ENCODE peak calls at places on chromosomes 16 and 17, in nine cellular contexts. K, F, W, L, Q, A, C, V and M are unnamed samples.

GRCh38 chr17:11366451-11366850 is 125.4 kb downstream of the SHISA6 start:
- DNase-seq in K (no peak), V (no peak), W (no peak), C (no peak), F (no peak), A (no peak), Q (no peak), L (no peak), M (no peak)

GRCh38 chr16:72425571-72426341 is 253.8 kb upstream of the PMFBP1 start:
- DNase-seq in F (no peak), L (no peak), K (no peak), C (no peak), A (no peak), W (no peak), Q (no peak), V (no peak), M (no peak)

GRCh38 chr16:75114179-75114945 is 2.2 kb downstream of the LDHD start:
- DNase-seq in V (no peak), W (no peak), C (no peak), F (no peak), A (peak), L (no peak), K (no peak), Q (no peak), M (no peak)

GRCh38 chr16:4375717-4376116 is 4.1 kb downstream of the VASN start:
- DNase-seq in W (no peak), F (no peak), A (no peak), L (no peak), K (no peak), Q (no peak), V (no peak), C (no peak), M (no peak)

GRCh38 chr17:73943416-73943770 is 260.1 kb upstream of the RPL38 start:
- DNase-seq in L (no peak), C (no peak), F (no peak), A (no peak), Q (no peak), V (no peak), K (no peak), W (no peak), M (no peak)

GRCh38 chr17:51435171-51435552 is 174.8 kb downstream of the UTP18 start:
- DNase-seq in C (no peak), L (no peak), A (no peak), F (no peak), V (no peak), Q (no peak), W (no peak), K (no peak), M (no peak)

GRCh38 chr16:4409081-4409932 is 7.1 kb downstream of the CORO7 start:
- DNase-seq in W (no peak), L (no peak), K (no peak), V (no peak), Q (no peak), F (peak), C (no peak), A (peak), M (no peak)

GRCh38 chr16:11342021-11342855 is 3.0 kb upstream of the RMI2 start:
- DNase-seq in F (no peak), Q (no peak), L (no peak), K (no peak), V (no peak), C (no peak), W (no peak), A (no peak), M (no peak)

GRCh38 chr17:4938670-4939553 is 934 bp downstream of the SLC25A11 start:
- DNase-seq in W (no peak), L (no peak), V (no peak), Q (no peak), C (no peak), A (peak), F (no peak), K (no peak), M (no peak)

GRCh38 chr16:27849621-27850020 is 213.9 kb downstream of the GSG1L start:
- DNase-seq in F (no peak), W (no peak), K (no peak), A (no peak), V (no peak), L (no peak), Q (no peak), C (no peak), M (no peak)

GRCh38 chr16:68972720-68973119 is 129.4 kb downstream of the TANGO6 start:
- DNase-seq in V (no peak), W (peak), A (peak), K (no peak), Q (no peak), C (peak), L (no peak), F (peak), M (peak)

GRCh38 chr17:43871947-43872690 is 25.1 kb downstream of the CD300LG start:
- DNase-seq in Q (no peak), V (no peak), K (no peak), F (peak), C (peak), A (peak), L (no peak), W (no peak), M (no peak)

GRCh38 chr17:64240261-64240740 is 22.8 kb downstream of the TEX2 start:
- DNase-seq in Q (no peak), L (no peak), C (no peak), W (no peak), A (no peak), V (no peak), K (no peak), F (no peak), M (no peak)

GRCh38 chr17:3003401-3004149 is 59.8 kb downstream of the OR1D5 start:
- DNase-seq in L (no peak), F (peak), V (peak), A (peak), W (no peak), C (peak), K (no peak), Q (no peak), M (no peak)

GRCh38 chr16:61413026-61413425 is 623.2 kb downstream of the CDH8 start:
- DNase-seq in A (no peak), F (no peak), L (no peak), Q (no peak), C (no peak), W (no peak), K (no peak), V (no peak), M (no peak)

GRCh38 chr17:69860142-69860680 is 214.8 kb upstream of the KCNJ16 start:
- DNase-seq in A (no peak), W (no peak), K (no peak), C (no peak), Q (no peak), V (no peak), L (no peak), F (no peak), M (no peak)

GRCh38 chr17:64413505-64413904 is 22.8 kb upstream of the PECAM1 start:
- DNase-seq in W (no peak), A (peak), V (no peak), L (no peak), F (no peak), C (peak), K (no peak), Q (no peak), M (no peak)

GRCh38 chr16:4944333-4945281 is 7.7 kb upstream of the PPL start:
- DNase-seq in L (no peak), C (peak), V (peak), K (peak), A (peak), W (peak), Q (no peak), F (peak), M (peak)

GRCh38 chr16:12314786-12315185 is 338.3 kb downstream of the SNX29 start:
- DNase-seq in F (no peak), C (no peak), A (no peak), W (no peak), L (no peak), K (no peak), V (no peak), Q (no peak), M (no peak)

GRCh38 chr17:44279586-44280344 is 11.8 kb upstream of the SLC4A1 start:
- DNase-seq in K (peak), F (peak), W (no peak), V (peak), A (peak), C (peak), L (no peak), Q (no peak), M (peak)

GRCh38 chr17:55265434-55266021 is 768 bp downstream of the HLF start:
- DNase-seq in Q (no peak), A (peak), C (no peak), V (no peak), L (no peak), K (no peak), F (peak), W (no peak), M (peak)

GRCh38 chr16:3810818-3811217 is 69.7 kb downstream of the CREBBP start:
- DNase-seq in A (peak), L (no peak), K (no peak), F (no peak), W (peak), V (no peak), C (no peak), Q (no peak), M (no peak)

GRCh38 chr17:61731330-61731729 is 132.0 kb downstream of the BRIP1 start:
- DNase-seq in W (no peak), V (no peak), Q (no peak), C (no peak), F (no peak), K (peak), A (no peak), L (no peak), M (no peak)

GRCh38 chr16:10098991-10099390 is 83.2 kb downstream of the GRIN2A start:
- DNase-seq in W (no peak), Q (no peak), C (no peak), L (no peak), K (no peak), A (no peak), F (no peak), V (no peak), M (no peak)

GRCh38 chr17:74872313-74873035 is at the start of gene FDXR:
- DNase-seq in F (peak), Q (no peak), C (no peak), A (no peak), W (no peak), V (no peak), L (no peak), K (no peak), M (no peak)

GRCh38 chr16:85574672-85575475 is 38.2 kb upstream of the GSE1 start:
- DNase-seq in Q (no peak), V (no peak), F (no peak), C (no peak), A (peak), K (no peak), W (no peak), L (no peak), M (no peak)
- H3K4me3 ChIP-seq in Q (no peak), V (peak), F (no peak), C (no peak), A (no peak), K (no peak), W (no peak), L (no peak), M (no peak)

DNA sequence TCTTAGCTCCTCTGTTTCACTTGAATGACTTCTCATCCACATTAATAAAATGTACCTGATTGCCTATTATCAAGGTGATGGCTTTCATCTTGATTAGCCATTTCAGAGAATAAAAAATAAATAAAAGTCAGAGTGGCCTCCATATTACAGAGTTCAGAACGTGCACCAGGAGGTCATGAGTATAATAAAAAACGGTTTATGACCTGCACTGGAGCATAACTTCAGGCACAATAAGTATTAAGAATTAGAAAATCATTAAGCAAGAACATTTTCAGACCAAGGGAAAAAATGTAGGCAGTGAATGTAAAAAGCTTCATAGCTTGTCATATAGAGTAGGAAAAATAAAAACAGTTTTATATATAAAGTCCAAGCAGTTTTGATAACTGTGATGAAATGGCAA is 11.4 kb downstream of the METTL9 start:
- DNase-seq in C (no peak), Q (no peak), F (no peak), L (no peak), K (no peak), A (no peak), V (no peak), W (no peak), M (no peak)
- H3K4me3 ChIP-seq in C (no peak), Q (no peak), F (no peak), L (no peak), K (no peak), A (no peak), V (no peak), W (no peak), M (no peak)

GRCh38 chr17:57990037-57990436 is 2.0 kb upstream of the VEZF1 start:
- DNase-seq in Q (no peak), K (no peak), L (no peak), C (no peak), V (no peak), A (no peak), W (no peak), F (no peak), M (no peak)

GRCh38 chr17:57987582-57988300 is at the start of gene VEZF1:
- DNase-seq in V (peak), K (no peak), L (peak), W (no peak), A (peak), Q (peak), C (peak), F (peak), M (peak)

GRCh38 chr17:57986841-57987581 is 1.0 kb downstream of the VEZF1 start:
- DNase-seq in W (no peak), F (peak), C (peak), Q (peak), L (no peak), V (no peak), K (no peak), A (peak), M (peak)

GRCh38 chr17:57988301-57989010 is 402 bp upstream of the VEZF1 start:
- DNase-seq in W (no peak), Q (peak), C (peak), V (peak), A (peak), K (no peak), F (peak), L (peak), M (peak)

DNA sequence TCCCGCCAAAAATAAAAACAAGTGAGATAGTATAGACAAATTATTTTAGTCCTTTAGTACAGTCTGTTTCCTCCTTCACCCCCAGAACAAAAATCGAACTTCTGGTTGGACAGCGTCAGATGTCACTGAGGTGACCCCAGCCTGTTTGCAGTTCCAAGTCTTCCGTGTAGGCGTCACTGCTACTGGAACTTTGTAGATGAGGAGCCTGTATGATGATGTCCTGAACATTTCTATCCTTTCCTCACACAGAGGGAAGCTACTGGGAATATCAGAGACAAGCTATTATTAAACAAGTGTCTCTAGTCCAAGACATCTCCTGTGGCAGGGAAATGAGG is 924 bp upstream of the VEZF1 start:
- DNase-seq in Q (no peak), V (no peak), A (no peak), C (peak), F (peak), L (no peak), W (no peak), K (no peak), M (peak)
- H3K4me3 ChIP-seq in Q (peak), V (peak), A (no peak), C (peak), F (no peak), L (peak), W (peak), K (peak), M (peak)

DNA sequence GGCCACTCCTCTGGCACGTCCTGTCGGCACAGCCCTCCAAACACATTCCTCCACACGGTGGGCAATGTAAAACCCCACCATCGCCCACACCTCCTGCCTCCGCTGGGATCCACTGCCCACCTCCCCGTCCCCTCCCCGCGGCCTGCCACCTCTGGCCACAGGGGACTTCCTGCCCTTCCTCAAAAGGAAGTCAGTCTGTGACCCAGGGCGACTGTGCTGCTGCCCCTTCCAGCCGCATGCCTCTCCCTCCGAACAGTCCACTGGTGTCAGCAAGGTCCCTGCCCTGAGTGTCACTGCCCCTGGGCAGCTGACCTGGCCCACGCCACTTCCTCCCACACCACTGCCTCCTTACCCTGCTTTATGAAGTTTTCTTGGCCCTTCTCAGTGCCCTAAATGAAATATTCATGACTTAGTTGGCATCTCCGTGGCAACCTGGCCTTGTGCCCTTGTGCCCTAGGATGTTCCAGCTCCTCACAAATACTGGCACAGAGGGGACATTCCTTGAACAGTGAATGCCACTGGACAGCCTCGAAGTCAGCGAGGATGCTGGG is 2.0 kb downstream of the PLD6 start:
- DNase-seq in W (no peak), A (peak), L (no peak), K (no peak), Q (no peak), V (no peak), F (peak), C (peak), M (no peak)
- H3K4me3 ChIP-seq in W (no peak), A (no peak), L (peak), K (no peak), Q (peak), V (no peak), F (no peak), C (no peak), M (no peak)

GRCh38 chr17:28861393-28862203 is 6.8 kb downstream of the ERAL1 start:
- DNase-seq in A (peak), L (no peak), C (peak), W (no peak), F (no peak), Q (no peak), K (no peak), V (no peak), M (no peak)
- H3K4me3 ChIP-seq in A (no peak), L (no peak), C (no peak), W (no peak), F (no peak), Q (no peak), K (no peak), V (no peak), M (no peak)

DNA sequence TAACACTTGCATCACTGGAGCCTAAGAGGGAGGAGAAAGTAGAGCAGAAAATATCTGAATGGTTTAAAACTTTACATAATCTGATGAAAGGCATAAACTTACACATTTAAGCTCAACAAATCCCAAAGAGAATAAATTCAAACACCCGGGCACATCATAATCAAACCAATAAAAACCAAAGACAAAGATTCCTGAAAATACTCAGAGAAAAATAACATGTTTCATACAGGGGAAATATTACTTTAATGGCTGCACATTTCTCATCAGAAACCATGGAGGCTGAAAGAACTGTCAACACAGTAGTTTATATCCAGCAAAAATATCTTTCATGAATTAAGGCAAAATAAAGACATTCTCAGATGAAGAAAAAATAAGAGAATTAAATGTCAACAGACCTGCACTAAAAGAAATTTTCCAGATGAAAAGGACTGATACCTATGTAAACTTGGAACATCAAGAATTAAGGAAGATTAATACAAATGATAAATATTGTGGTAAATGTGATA is 34.2 kb downstream of the C16orf87 start:
- DNase-seq in K (no peak), F (no peak), L (no peak), V (no peak), Q (no peak), W (no peak), A (no peak), C (no peak), M (no peak)
- H3K4me3 ChIP-seq in K (no peak), F (no peak), L (no peak), V (no peak), Q (no peak), W (no peak), A (no peak), C (no peak), M (no peak)

GRCh38 chr16:53056528-53056881 is 1.7 kb downstream of the CHD9 start:
- DNase-seq in V (no peak), L (no peak), C (peak), F (no peak), W (no peak), K (no peak), Q (no peak), A (no peak), M (no peak)
- H3K4me3 ChIP-seq in V (peak), L (no peak), C (no peak), F (no peak), W (peak), K (no peak), Q (peak), A (no peak), M (no peak)

DNA sequence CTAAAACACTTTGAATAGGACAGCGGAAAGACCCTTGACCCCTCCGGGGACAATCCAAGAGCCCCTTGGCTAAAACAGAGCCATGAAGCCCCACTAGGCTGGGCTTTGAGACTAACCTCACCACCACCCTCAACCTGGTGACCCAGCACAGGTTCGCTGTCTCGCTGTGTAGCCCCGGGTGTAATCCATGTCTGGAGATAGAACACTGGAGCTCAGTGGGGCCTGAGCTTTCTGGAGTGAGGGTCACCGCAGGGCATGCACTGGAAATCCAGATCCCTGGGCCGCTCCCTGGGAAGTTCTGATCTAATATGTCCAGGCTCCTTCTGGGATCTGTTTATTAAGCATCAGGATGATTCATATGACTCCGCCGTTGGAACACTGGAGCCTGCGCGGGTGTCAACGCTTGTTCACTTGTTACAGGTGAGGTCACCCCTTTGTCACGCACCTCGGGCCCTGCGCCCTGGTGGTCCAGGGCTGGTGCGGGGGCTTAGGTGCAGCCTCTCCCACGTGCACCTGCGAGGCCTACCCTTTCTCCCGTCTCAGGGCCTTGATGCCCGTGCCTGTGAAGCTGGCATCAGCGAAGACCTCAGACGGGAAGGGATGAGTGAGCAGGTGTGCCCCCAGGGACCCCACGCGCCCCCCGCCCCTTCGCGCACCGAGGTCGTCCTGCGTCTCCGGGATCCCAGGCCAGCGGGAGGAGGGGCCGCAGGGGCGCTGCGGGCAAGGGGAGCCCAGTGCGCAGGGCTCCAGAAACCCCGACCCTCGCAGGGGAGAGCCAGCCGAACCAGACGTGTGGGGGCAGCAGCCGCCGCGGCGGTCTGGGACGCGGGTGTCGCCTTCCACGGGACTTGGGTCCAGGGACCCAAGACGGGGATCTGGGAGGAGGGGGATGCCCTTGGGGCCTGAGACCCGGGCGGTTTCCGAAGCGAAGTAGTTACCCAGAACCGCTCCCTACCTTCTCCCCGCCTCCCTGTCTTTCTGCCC is 224.1 kb upstream of the FOXF1 start:
- DNase-seq in W (no peak), V (no peak), F (no peak), A (peak), K (no peak), Q (no peak), C (no peak), L (no peak), M (no peak)
- H3K4me3 ChIP-seq in W (peak), V (no peak), F (no peak), A (peak), K (no peak), Q (no peak), C (peak), L (no peak), M (peak)

GRCh38 chr17:81482673-81483072 is 29.9 kb downstream of the ACTG1 start:
- DNase-seq in V (no peak), Q (peak), L (no peak), W (no peak), K (no peak), F (no peak), C (no peak), A (no peak), M (no peak)
- H3K4me3 ChIP-seq in V (no peak), Q (peak), L (no peak), W (no peak), K (no peak), F (no peak), C (no peak), A (no peak), M (no peak)